ENCODE peak calls at places on chromosomes 4 and X, in six cellular contexts. M is mesenchymal stem cell, Z is neuronal stem cell, I is IMR-90, J is trophoblast cell, W is H1. D is an unnamed sample.

GRCh38 chrX:138875472-138875871 is 164.0 kb upstream of the FGF13 start:
- DNase-seq in W (no peak), Z (no peak), I (no peak), M (no peak), J (no peak), D (no peak)

GRCh38 chrX:69015156-69015555 is 150.1 kb downstream of the PJA1 start:
- DNase-seq in W (no peak), Z (no peak), M (no peak), J (no peak), I (no peak), D (peak)

GRCh38 chr4:48127882-48128394 is 6.1 kb downstream of the TXK start:
- DNase-seq in M (peak), W (peak), Z (peak), I (peak), J (peak), D (peak)

GRCh38 chrX:39613997-39614679 is 483.6 kb downstream of the BCOR start:
- DNase-seq in Z (no peak), M (no peak), I (no peak), W (peak), J (no peak), D (peak)

GRCh38 chr4:46894841-46895240 is 14.2 kb downstream of the COX7B2 start:
- DNase-seq in I (no peak), W (no peak), M (peak), J (no peak), Z (no peak), D (no peak)

GRCh38 chr4:3369781-3370660 is 71.7 kb upstream of the HGFAC start:
- DNase-seq in M (peak), Z (peak), W (peak), J (no peak), I (peak), D (peak)

GRCh38 chr4:158176108-158176507 is 3.3 kb upstream of the GASK1B start:
- DNase-seq in M (no peak), W (no peak), I (peak), J (peak), Z (no peak), D (no peak)

GRCh38 chr4:168634276-168634802 is 137.5 kb downstream of the PALLD start:
- DNase-seq in W (no peak), M (peak), I (peak), J (no peak), Z (peak), D (no peak)

GRCh38 chrX:112211459-112211858 is 128.9 kb upstream of the TRPC5 start:
- DNase-seq in I (peak), J (no peak), Z (no peak), M (no peak), W (no peak), D (no peak)

GRCh38 chr4:45325112-45325462 is 598.7 kb upstream of the GNPDA2 start:
- DNase-seq in W (no peak), I (no peak), M (no peak), Z (no peak), J (no peak), D (no peak)

GRCh38 chrX:149825424-149825823 is 43.7 kb downstream of the MAGEA9 start:
- DNase-seq in W (peak), J (no peak), M (peak), I (no peak), Z (no peak), D (peak)

GRCh38 chrX:2673611-2674010 is 17.5 kb upstream of the CD99 start:
- DNase-seq in J (no peak), I (no peak), W (no peak), Z (no peak), M (no peak), D (no peak)

GRCh38 chr4:139857021-139857420 is 191.4 kb downstream of the MGST2 start:
- DNase-seq in Z (peak), I (peak), M (peak), J (no peak), W (no peak), D (no peak)

GRCh38 chr4:186249785-186250739 is 15.9 kb upstream of the F11 start:
- DNase-seq in Z (no peak), J (no peak), M (peak), W (no peak), I (peak), D (peak)

GRCh38 chrX:65596270-65596669 is 61.7 kb upstream of the LAS1L start:
- DNase-seq in M (peak), Z (no peak), I (peak), J (no peak), W (no peak), D (no peak)

GRCh38 chrX:149720021-149720689 is 8.3 kb downstream of the MAGEA11 start:
- DNase-seq in J (no peak), Z (no peak), W (no peak), M (no peak), I (no peak), D (peak)

GRCh38 chr4:82645868-82646267 is 84.1 kb upstream of the TMEM150C start:
- DNase-seq in Z (no peak), I (no peak), W (no peak), M (no peak), J (no peak), D (no peak)

GRCh38 chr4:109655396-109655795 is 47.8 kb downstream of the CASP6 start:
- DNase-seq in J (no peak), Z (no peak), I (no peak), W (no peak), M (no peak), D (no peak)

GRCh38 chrX:118507766-118508165 is 12.2 kb downstream of the DOCK11 start:
- DNase-seq in I (no peak), J (no peak), Z (no peak), W (no peak), M (no peak), D (no peak)

GRCh38 chr4:3384391-3384770 is 57.4 kb upstream of the HGFAC start:
- DNase-seq in Z (no peak), J (no peak), I (no peak), W (peak), M (no peak), D (no peak)

GRCh38 chr4:81039351-81040174 is 9.1 kb downstream of the BMP3 start:
- DNase-seq in J (no peak), Z (no peak), W (no peak), M (no peak), I (no peak), D (no peak)

GRCh38 chr4:78870056-78870455 is 69.2 kb downstream of the PAQR3 start:
- DNase-seq in Z (no peak), W (no peak), I (no peak), M (no peak), J (no peak), D (no peak)

DNA sequence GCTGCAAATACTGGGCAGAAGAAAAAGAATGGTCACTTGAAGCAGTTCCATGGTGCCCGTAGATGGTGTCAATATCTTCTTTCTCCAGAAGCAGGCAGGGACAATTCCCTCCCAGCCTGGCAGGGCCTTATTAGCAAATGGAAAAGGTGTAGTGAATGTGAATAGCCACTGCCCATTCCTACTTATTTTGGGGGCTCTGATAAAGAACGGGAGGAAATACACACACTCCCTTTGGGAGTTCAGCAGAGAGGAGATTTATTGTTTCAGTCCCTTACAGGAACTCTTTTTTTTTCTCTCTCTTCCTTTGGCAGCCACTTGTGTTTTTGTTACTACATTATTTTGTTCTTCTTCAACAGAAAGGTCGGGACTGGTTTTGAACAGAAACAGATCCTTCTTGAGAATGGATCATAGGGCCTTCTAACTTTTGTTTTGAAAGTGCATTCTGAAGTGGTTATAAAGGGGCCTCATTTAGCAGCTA is at the start of gene EMCN:
- DNase-seq in J (no peak), Z (no peak), W (no peak), I (no peak), M (peak), D (no peak)
- H3K4me2 ChIP-seq in J (no peak), Z (no peak), W (no peak), I (no peak), M (no peak), D (no peak)

GRCh38 chr4:15149234-15149841 is 147.1 kb downstream of the CPEB2 start:
- DNase-seq in M (no peak), W (no peak), Z (no peak), I (peak), J (no peak), D (no peak)
- H2AK5ac ChIP-seq in M (peak), W (no peak), Z (no peak), I (peak), J (peak), D (no peak)

DNA sequence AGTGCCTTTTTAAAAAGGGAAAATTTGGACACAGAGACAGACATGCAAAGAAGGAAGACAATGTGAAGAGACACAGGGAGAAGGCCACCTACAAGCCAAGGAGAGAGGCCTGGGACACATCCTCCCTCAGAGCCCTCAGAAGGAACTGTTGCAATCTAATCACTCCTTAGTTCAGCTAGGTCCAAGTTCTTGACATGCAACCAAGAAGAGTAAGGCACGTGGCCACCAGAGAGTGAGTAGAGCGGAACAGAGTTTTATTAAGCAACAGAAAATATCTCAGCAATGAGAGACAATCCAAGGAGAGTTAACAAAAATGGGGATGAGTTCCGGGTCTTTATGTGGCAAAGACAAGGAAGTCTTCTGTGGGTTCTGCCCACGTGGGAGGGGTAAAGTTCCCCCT is 38.4 kb upstream of the PROM1 start:
- DNase-seq in M (no peak), J (no peak), I (no peak), W (no peak), Z (no peak), D (no peak)
- H3K14ac ChIP-seq in M (no peak), J (no peak), I (no peak), W (no peak), Z (no peak), D (no peak)

DNA sequence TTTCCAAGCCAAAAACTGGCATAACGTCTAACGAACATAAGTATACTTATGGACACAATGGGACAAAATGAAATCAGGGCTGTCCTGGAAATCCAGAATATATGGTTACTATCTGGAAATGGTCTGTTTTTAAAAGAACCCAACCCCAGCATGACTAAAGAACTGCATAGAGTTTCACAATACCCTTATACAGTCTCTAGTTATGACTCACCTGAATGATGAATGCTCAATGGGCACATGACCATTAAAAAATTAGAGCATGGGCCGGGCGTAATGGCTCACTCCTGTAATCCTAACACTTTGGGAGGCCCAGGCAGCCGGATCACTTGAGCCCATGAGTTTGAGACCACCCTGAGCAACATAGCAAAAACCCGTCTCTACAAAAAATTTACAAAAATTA is 31.8 kb downstream of the AMMECR1 start:
- DNase-seq in J (peak), Z (no peak), I (peak), W (no peak), M (peak), D (no peak)
- H3K4me2 ChIP-seq in J (no peak), Z (no peak), I (peak), W (no peak), M (no peak), D (no peak)

GRCh38 chr4:153205028-153205648 is 895 bp downstream of the TRIM2 start:
- DNase-seq in J (no peak), M (no peak), I (no peak), W (peak), Z (no peak), D (peak)

GRCh38 chr4:153207027-153207426 is 2.8 kb downstream of the TRIM2 start:
- DNase-seq in W (peak), M (no peak), Z (no peak), I (no peak), J (no peak), D (peak)

GRCh38 chr4:153206534-153206933 is 2.3 kb downstream of the TRIM2 start:
- DNase-seq in M (no peak), Z (peak), J (no peak), I (no peak), W (peak), D (peak)

GRCh38 chr4:153204247-153205027 is at the start of gene TRIM2:
- DNase-seq in M (peak), Z (no peak), W (peak), I (peak), J (no peak), D (peak)

GRCh38 chr4:153205757-153206156 is 1.5 kb downstream of the TRIM2 start:
- DNase-seq in J (no peak), Z (no peak), W (no peak), I (no peak), M (peak), D (peak)
- H2AK5ac ChIP-seq in J (no peak), Z (no peak), W (peak), I (no peak), M (no peak), D (no peak)

D was measured in H9.